ENCODE peak calls at places on chromosomes 2 and 18, in four cellular contexts. Y is left ventricle myocardium inferior, C is WERI-Rb-1, U is body of pancreas. N is an unnamed sample.
A peak's percentile ranks its signal among the peaks of the same experiment; 100 is the strongest.

GRCh38 chr18:13619505-13620205 is 106.7 kb downstream of the FAM210A start:
- DNase-seq in Y (no peak), C (no peak), U (no peak), N (no peak)

GRCh38 chr2:109318150-109318948 is 189.3 kb downstream of the SH3RF3 start:
- DNase-seq in Y (peak; percentile 86), C (no peak), U (peak; percentile 60), N (peak; percentile 3)

GRCh38 chr2:225735844-225736243 is 336.3 kb downstream of the NYAP2 start:
- DNase-seq in Y (no peak), C (no peak), U (no peak), N (peak; percentile 78)

GRCh38 chr2:151991010-151991409 is 107.8 kb downstream of the CACNB4 start:
- DNase-seq in Y (no peak), C (no peak), U (no peak), N (no peak)

GRCh38 chr2:98731709-98732349 is 897 bp upstream of the MGAT4A start:
- DNase-seq in Y (no peak), C (no peak), U (no peak), N (no peak)

GRCh38 chr2:74953796-74954499 is 4.5 kb upstream of the POLE4 start:
- DNase-seq in Y (no peak), C (no peak), U (no peak), N (no peak)

GRCh38 chr2:25355270-25355669 is 13.5 kb upstream of the DNMT3A start:
- DNase-seq in Y (no peak), C (no peak), U (no peak), N (no peak)

GRCh38 chr2:53268626-53269025 is 499.0 kb upstream of the CHAC2 start:
- DNase-seq in Y (no peak), C (no peak), U (no peak), N (no peak)

GRCh38 chr2:31205613-31206012 is 11.7 kb downstream of the CAPN14 start:
- DNase-seq in Y (no peak), C (no peak), U (no peak), N (no peak)

GRCh38 chr2:218645126-218645525 is 14.3 kb downstream of the ZNF142 start:
- DNase-seq in Y (no peak), C (no peak), U (no peak), N (no peak)

GRCh38 chr2:47984041-47984440 is 77.7 kb upstream of the FBXO11 start:
- DNase-seq in Y (no peak), C (no peak), U (peak; percentile 6), N (no peak)

GRCh38 chr2:207129821-207130220 is 35.9 kb downstream of the KLF7 start:
- DNase-seq in Y (no peak), C (no peak), U (no peak), N (no peak)

GRCh38 chr18:47677952-47678351 is 252.5 kb downstream of the SMAD2 start:
- DNase-seq in Y (no peak), C (no peak), U (no peak), N (no peak)

GRCh38 chr2:235573331-235574221 is 79.7 kb downstream of the AGAP1 start:
- DNase-seq in Y (peak; percentile 72), C (no peak), U (peak; percentile 38), N (no peak)

GRCh38 chr2:71005271-71006202 is 10.9 kb upstream of the TEX261 start:
- DNase-seq in Y (no peak), C (no peak), U (no peak), N (no peak)

GRCh38 chr2:56648802-56649201 is 465.0 kb downstream of the CCDC85A start:
- DNase-seq in Y (no peak), C (no peak), U (no peak), N (no peak)

GRCh38 chr2:96120991-96121390 is 4.6 kb upstream of the ADRA2B start:
- DNase-seq in Y (no peak), C (no peak), U (no peak), N (no peak)

GRCh38 chr2:71785550-71785951 is 332.2 kb downstream of the DYSF start:
- DNase-seq in Y (no peak), C (peak; percentile 83), U (no peak), N (no peak)

GRCh38 chr18:53950545-53950944 is 273.9 kb downstream of the MBD2 start:
- DNase-seq in Y (no peak), C (no peak), U (no peak), N (no peak)

GRCh38 chr2:46849741-46850474 is 65.7 kb downstream of the MCFD2 start:
- DNase-seq in Y (peak; percentile 69), C (no peak), U (peak; percentile 65), N (peak; percentile 75)

GRCh38 chr2:29084561-29084960 is 10.2 kb upstream of the PCARE start:
- DNase-seq in Y (no peak), C (no peak), U (no peak), N (no peak)

GRCh38 chr2:161312996-161313395 is 4.8 kb downstream of the PSMD14 start:
- DNase-seq in Y (no peak), C (no peak), U (no peak), N (no peak)

GRCh38 chr2:176166260-176166659 is 9.2 kb downstream of the HOXD3 start:
- DNase-seq in Y (no peak), C (no peak), U (no peak), N (no peak)

GRCh38 chr2:236671820-236672520 is 102.3 kb downstream of the ACKR3 start:
- DNase-seq in Y (no peak), C (no peak), U (no peak), N (no peak)

GRCh38 chr2:177148477-177149154 is 64.0 kb upstream of the HNRNPA3 start:
- DNase-seq in Y (peak; percentile 65), C (peak; percentile 91), U (peak; percentile 78), N (no peak)

GRCh38 chr2:46540496-46541342 is 61.4 kb downstream of the TMEM247 start:
- DNase-seq in Y (no peak), C (no peak), U (peak; percentile 58), N (no peak)

GRCh38 chr2:54676656-54677055 is 46.8 kb upstream of the EML6 start:
- DNase-seq in Y (no peak), C (no peak), U (no peak), N (no peak)

GRCh38 chr2:187468262-187468661 is 20.2 kb upstream of the CALCRL start:
- DNase-seq in Y (no peak), C (no peak), U (no peak), N (no peak)

GRCh38 chr2:64586883-64587481 is 62.9 kb downstream of the AFTPH start:
- DNase-seq in Y (no peak), C (no peak), U (no peak), N (no peak)

GRCh38 chr18:56861244-56861643 is 210.1 kb downstream of the WDR7 start:
- DNase-seq in Y (no peak), C (no peak), U (peak; percentile 14), N (no peak)

GRCh38 chr2:187319441-187320108 is 128.5 kb downstream of the CALCRL start:
- DNase-seq in Y (no peak), C (no peak), U (no peak), N (no peak)

GRCh38 chr18:62999921-63000320 is 284.6 kb downstream of the PHLPP1 start:
- DNase-seq in Y (no peak), C (no peak), U (no peak), N (no peak)

GRCh38 chr2:25417715-25418369 is 76.1 kb upstream of the DNMT3A start:
- DNase-seq in Y (no peak), C (no peak), U (no peak), N (no peak)

GRCh38 chr2:236712304-236712703 is 142.7 kb downstream of the ACKR3 start:
- DNase-seq in Y (no peak), C (no peak), U (no peak), N (no peak)

GRCh38 chr2:66575625-66576371 is 140.9 kb downstream of the MEIS1 start:
- DNase-seq in Y (peak; percentile 19), C (peak; percentile 36), U (peak; percentile 53), N (no peak)

GRCh38 chr18:21904856-21905255 is 164.3 kb downstream of the MIB1 start:
- DNase-seq in Y (no peak), C (no peak), U (peak; percentile 9), N (no peak)

DNA sequence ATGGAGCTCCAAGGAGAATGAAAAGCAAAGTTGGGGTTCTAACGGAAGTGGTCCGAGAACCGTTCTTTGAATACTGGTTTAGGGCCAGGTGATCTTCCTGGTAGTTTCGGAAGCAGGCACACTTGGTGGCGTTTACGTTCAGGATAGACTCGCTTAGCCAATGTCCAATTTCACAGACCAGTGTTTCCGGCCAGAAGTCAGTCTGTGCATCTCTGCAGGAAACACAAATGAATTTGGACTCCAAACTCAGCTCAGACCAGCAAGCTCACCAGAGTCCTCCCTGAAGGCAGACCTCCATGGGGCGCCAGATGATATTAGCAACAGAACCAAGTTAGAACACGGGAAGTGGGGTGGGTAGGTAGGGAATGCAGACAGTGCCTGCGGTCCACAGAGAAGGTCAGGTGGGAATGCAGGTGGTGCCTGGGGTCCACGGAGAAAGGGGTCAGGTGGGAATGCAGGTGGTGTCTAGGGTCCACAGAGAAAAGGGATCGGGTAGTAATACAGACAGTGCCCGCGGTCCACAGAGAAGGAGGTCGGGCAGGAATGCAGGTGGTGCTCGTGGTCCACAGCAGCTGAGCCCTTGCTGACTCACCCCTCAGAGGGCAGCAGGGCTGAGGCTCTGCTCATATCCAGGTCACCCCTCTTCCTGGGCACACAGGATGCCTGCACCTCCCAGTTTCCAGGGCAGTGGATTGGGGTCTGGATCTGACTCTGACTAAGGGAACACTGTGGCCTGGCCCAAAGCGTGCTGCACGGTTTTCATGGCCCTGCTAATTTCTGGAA is 169.0 kb downstream of the MYT1L start:
- DNase-seq in Y (no peak), C (no peak), U (no peak), N (no peak)
- TF ChIP-seq CTCF in Y (no peak), C (no peak), U (no peak), N (no peak)

DNA sequence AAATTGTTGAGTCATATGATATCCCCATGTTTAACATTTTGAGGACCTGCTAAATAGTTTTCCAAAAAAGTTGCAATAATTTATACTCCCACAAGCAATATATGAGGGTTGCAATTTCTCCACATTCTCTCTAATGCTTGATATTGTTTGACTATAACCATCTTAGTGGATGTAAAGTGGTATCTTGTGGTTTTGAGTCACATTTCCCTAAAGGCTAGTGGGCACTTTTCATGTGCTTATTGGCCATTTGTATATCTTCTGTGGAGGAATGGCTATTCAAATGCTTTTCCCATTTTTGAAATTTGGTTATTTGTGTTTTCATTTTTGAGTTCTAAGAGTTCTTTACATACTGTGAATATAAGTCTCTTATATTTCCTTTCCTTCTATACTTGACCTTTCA is 82.7 kb downstream of the SCG2 start:
- DNase-seq in Y (no peak), C (no peak), U (no peak), N (no peak)
- H3K4me3 ChIP-seq in Y (no peak overlapping the region), C (no peak overlapping the region), U (no peak overlapping the region), N (no peak overlapping the region)

GRCh38 chr2:222319576-222320440 is 21.0 kb upstream of the PAX3 start:
- DNase-seq in Y (no peak), C (no peak), U (no peak), N (no peak)
- TF ChIP-seq CTCF in Y (no peak), C (no peak), U (no peak), N (no peak)

GRCh38 chr2:121336528-121337294 is 51.7 kb upstream of the TFCP2L1 start:
- DNase-seq in Y (no peak), C (no peak), U (no peak), N (no peak)
- H3K4me3 ChIP-seq in Y (no peak overlapping the region), C (no peak overlapping the region), U (no peak overlapping the region), N (no peak overlapping the region)

DNA sequence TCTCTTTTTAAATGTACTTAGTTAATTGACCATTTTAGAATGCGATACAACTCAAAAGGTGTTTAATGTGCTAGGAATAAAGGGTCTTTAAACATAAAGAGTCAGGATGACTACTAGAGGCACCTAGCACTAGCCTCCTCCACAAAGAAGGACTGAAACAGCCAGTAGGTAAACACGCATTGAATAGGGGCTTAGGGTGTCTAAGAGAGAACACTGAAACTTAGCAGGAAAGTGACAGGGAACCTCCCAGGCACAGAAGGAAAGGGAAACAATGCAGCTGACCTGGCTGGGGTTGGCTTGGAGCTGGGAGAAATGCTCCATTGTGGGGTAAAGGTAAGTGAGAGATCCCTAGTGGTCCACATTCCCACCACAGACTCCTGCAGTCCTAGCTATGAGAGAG is 152.5 kb downstream of the KCNE4 start:
- DNase-seq in Y (no peak), C (no peak), U (no peak), N (no peak)
- TF ChIP-seq CTCF in Y (no peak), C (no peak), U (no peak), N (no peak)

GRCh38 chr2:136051725-136052048 is 66.3 kb upstream of the DARS1 start:
- DNase-seq in Y (no peak), C (no peak), U (no peak), N (no peak)
- H3K4me3 ChIP-seq in Y (no peak overlapping the region), C (no peak overlapping the region), U (no peak overlapping the region), N (no peak overlapping the region)

N was measured in retinal pigment epithelial cell.